ENCODE peak calls at places on chromosome 17, in six cellular contexts. G is upper lobe of right lung, Z is sigmoid colon, S is stomach, I is mammary epithelial cell, Y is heart right ventricle. B is an unnamed sample.

GRCh38 chr17:13437966-13438779 is 163.6 kb downstream of the HS3ST3A1 start:
- DNase-seq in G (no peak), Z (no peak), S (no peak), I (no peak), Y (no peak), B (no peak)

GRCh38 chr17:43914451-43914850 is 7.1 kb upstream of the MPP2 start:
- DNase-seq in G (no peak), Z (no peak), S (no peak), I (no peak), Y (no peak), B (no peak)

GRCh38 chr17:4908711-4909496 is 6.0 kb upstream of the CHRNE start:
- DNase-seq in G (peak; percentile 93), Z (peak; percentile 95), S (peak; percentile 92), I (peak; percentile 94), Y (peak; percentile 90), B (peak; percentile 96)

GRCh38 chr17:64148699-64149098 is 18.8 kb upstream of the ERN1 start:
- DNase-seq in G (no peak), Z (no peak), S (peak; percentile 41), I (peak; percentile 11), Y (peak; percentile 45), B (no peak)

GRCh38 chr17:27327871-27328270 is 34.0 kb downstream of the WSB1 start:
- DNase-seq in G (no peak), Z (no peak), S (no peak), I (no peak), Y (no peak), B (no peak)

GRCh38 chr17:4738136-4739121 is 1.2 kb upstream of the ZMYND15 start:
- DNase-seq in G (no peak), Z (no peak), S (peak; percentile 70), I (peak; percentile 88), Y (no peak), B (peak; percentile 68)

GRCh38 chr17:80955078-80955477 is 36.6 kb upstream of the CHMP6 start:
- DNase-seq in G (peak; percentile 19), Z (no peak), S (no peak), I (no peak), Y (no peak), B (no peak)

GRCh38 chr17:39170051-39170450 is 4.1 kb upstream of the ARL5C start:
- DNase-seq in G (no peak), Z (no peak), S (no peak), I (no peak), Y (no peak), B (no peak)

GRCh38 chr17:76131692-76132573 is 9.1 kb downstream of the FOXJ1 start:
- DNase-seq in G (no peak), Z (no peak), S (no peak), I (peak; percentile 59), Y (no peak), B (no peak)

GRCh38 chr17:82384730-82385429 is 13.3 kb downstream of the UTS2R start:
- DNase-seq in G (peak; percentile 79), Z (no peak), S (peak; percentile 85), I (peak; percentile 84), Y (peak; percentile 38), B (peak; percentile 90)

GRCh38 chr17:67375761-67376160 is 1.3 kb upstream of the PITPNC1 start:
- DNase-seq in G (no peak), Z (no peak), S (no peak), I (no peak), Y (no peak), B (no peak)

GRCh38 chr17:45432405-45433113 is at the start of gene ARHGAP27:
- DNase-seq in G (peak; percentile 87), Z (peak; percentile 76), S (peak; percentile 54), I (peak; percentile 39), Y (peak; percentile 77), B (peak; percentile 89)

GRCh38 chr17:62653831-62654829 is 26.7 kb downstream of the MRC2 start:
- DNase-seq in G (peak; percentile 77), Z (peak; percentile 83), S (peak; percentile 38), I (no peak), Y (peak; percentile 76), B (peak; percentile 89)

GRCh38 chr17:11319894-11320293 is 78.9 kb downstream of the SHISA6 start:
- DNase-seq in G (no peak), Z (no peak), S (no peak), I (no peak), Y (no peak), B (no peak)

GRCh38 chr17:39194089-39194984 is 3.1 kb downstream of the CACNB1 start:
- DNase-seq in G (peak; percentile 79), Z (peak; percentile 87), S (no peak), I (no peak), Y (peak; percentile 71), B (no peak)

GRCh38 chr17:6755281-6755680 is 565 bp upstream of the XAF1 start:
- DNase-seq in G (no peak), Z (peak; percentile 76), S (no peak), I (no peak), Y (peak; percentile 69), B (peak; percentile 80)

GRCh38 chr17:9271989-9272388 is 250.7 kb downstream of the NTN1 start:
- DNase-seq in G (no peak), Z (no peak), S (no peak), I (no peak), Y (no peak), B (no peak)

GRCh38 chr17:66920426-66920825 is 44.1 kb upstream of the CACNG4 start:
- DNase-seq in G (peak; percentile 1), Z (no peak), S (no peak), I (no peak), Y (no peak), B (no peak)

GRCh38 chr17:67139784-67140665 is 95.7 kb downstream of the CACNG1 start:
- DNase-seq in G (no peak), Z (no peak), S (no peak), I (peak; percentile 26), Y (no peak), B (no peak)

GRCh38 chr17:33459078-33459940 is 166.2 kb upstream of the ASIC2 start:
- DNase-seq in G (no peak), Z (no peak), S (no peak), I (no peak), Y (no peak), B (peak; percentile 54)

DNA sequence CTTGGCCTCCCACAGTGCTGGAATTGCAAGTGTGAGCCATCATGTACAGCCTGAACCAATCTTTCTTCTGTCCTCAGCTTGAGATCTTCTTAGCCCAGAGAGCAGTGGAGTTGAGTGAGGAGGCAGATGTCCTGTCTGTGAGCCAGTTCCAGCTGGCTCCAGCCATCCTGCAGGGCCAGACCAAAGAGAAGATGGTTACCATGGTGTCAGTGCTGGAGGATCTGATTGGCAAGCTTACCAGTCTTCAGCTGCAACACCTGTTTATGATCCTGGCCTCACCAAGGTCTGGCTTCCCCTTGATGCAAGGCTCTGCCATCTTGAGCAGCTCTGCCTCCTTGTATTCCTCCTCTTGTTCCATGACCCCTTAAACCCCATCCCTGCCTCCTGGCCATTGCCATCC is 9.6 kb downstream of the CDK5RAP3 start:
- DNase-seq in G (no peak), Z (no peak), S (no peak), I (no peak), Y (no peak), B (no peak)
- H3K36me3 ChIP-seq in G (peaks cover 69% of the 10 kb centered on the region), Z (peaks cover 34% of the 10 kb centered on the region), S (peaks cover 55% of the 10 kb centered on the region), I (peaks cover 19% of the 10 kb centered on the region), Y (peaks cover 12% of the 10 kb centered on the region), B (peaks cover 42% of the 10 kb centered on the region)

GRCh38 chr17:42131971-42132370 is 9.4 kb downstream of the HSPB9 start:
- DNase-seq in G (no peak), Z (no peak), S (no peak), I (no peak), Y (no peak), B (no peak)

GRCh38 chr17:42130310-42130936 is 7.8 kb downstream of the HSPB9 start:
- DNase-seq in G (no peak), Z (no peak), S (no peak), I (no peak), Y (no peak), B (no peak)

GRCh38 chr17:42132941-42133340 is 10.3 kb downstream of the HSPB9 start:
- DNase-seq in G (peak; percentile 89), Z (no peak), S (peak; percentile 81), I (peak; percentile 83), Y (peak; percentile 46), B (peak; percentile 91)

GRCh38 chr17:42129109-42129837 is 6.7 kb downstream of the HSPB9 start:
- DNase-seq in G (no peak), Z (peak; percentile 77), S (no peak), I (no peak), Y (no peak), B (peak; percentile 86)

GRCh38 chr17:42131232-42131631 is 8.6 kb downstream of the HSPB9 start:
- DNase-seq in G (no peak), Z (no peak), S (no peak), I (no peak), Y (no peak), B (no peak)
- H3K36me3 ChIP-seq in G (peaks cover 50% of the 10 kb centered on the region), Z (peaks cover 27% of the 10 kb centered on the region), S (peaks cover 32% of the 10 kb centered on the region), I (peaks cover 16% of the 10 kb centered on the region), Y (peaks cover 4% of the 10 kb centered on the region), B (peaks cover 25% of the 10 kb centered on the region)

DNA sequence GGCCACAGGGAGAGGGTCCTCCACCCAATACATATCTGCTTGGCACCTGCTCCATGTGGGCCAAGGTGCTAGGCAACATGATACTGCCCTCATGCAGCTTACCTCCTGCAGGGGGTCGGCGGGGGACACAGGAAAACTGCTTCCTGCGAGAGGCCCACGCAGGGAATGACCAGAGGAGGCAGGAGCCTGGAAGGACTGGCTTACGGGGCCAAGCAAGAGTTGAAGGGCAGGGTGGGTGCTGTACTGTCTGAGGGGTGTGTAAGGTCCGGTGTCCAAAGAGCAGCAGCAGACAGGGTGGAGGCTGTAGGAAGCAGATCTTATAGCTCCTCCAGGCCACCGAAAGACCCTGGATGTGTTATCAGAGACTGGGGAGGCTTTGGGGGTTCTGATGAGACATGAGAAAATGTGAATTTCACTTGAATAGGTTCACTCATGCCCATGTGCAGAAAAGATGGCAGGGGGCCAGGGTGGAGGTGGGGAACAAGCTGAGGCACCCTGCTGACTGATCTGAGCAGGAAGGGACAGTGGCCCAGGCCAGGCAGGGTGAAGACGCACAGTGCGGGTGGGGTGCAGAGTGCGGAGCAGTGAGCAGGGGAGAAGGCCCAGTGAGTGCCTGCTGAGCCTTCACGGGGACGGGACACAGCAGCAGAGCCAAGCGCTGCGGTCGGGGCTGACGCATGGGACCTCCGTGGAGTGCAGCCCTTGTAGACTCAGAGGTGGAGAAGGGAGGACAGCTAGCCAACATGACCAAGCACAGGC is 8.3 kb downstream of the FLCN start:
- DNase-seq in G (no peak), Z (no peak), S (no peak), I (no peak), Y (no peak), B (peak; percentile 58)
- H3K36me3 ChIP-seq in G (peaks cover 92% of the 10 kb centered on the region), Z (peaks cover 68% of the 10 kb centered on the region), S (peaks cover 81% of the 10 kb centered on the region), I (peaks cover 37% of the 10 kb centered on the region), Y (peaks cover 19% of the 10 kb centered on the region), B (peaks cover 46% of the 10 kb centered on the region)

GRCh38 chr17:78135858-78136500 is 5.4 kb downstream of the TMC8 start:
- DNase-seq in G (no peak), Z (no peak), S (no peak), I (no peak), Y (no peak), B (no peak)
- H3K36me3 ChIP-seq in G (no peaks in the 10 kb centered on the region), Z (no peaks in the 10 kb centered on the region), S (no peaks in the 10 kb centered on the region), I (no peaks in the 10 kb centered on the region), Y (no peaks in the 10 kb centered on the region), B (no peaks in the 10 kb centered on the region)

DNA sequence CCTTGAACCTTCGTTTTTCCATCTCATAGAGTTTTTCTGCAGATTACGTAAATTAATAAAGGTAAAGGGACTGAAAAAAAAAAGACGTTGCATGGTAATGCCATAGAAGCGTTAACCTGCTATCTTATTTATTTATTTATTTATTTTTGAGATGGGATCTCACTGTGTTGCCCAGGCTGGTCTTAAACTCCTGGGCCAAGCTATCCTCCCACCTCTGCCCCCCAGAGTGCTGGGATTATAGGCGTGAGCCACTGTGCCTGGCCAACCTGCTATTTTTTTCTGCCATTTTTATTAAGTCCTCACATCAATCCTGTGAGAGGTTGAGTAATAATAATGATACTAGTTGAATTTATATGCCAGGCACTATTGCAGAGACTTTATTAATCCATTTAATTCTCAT is 7.9 kb downstream of the MSI2 start:
- DNase-seq in G (no peak), Z (no peak), S (no peak), I (no peak), Y (no peak), B (no peak)
- H3K36me3 ChIP-seq in G (peaks cover 4% of the 10 kb centered on the region), Z (no peaks in the 10 kb centered on the region), S (peaks cover 27% of the 10 kb centered on the region), I (peaks cover 19% of the 10 kb centered on the region), Y (no peaks in the 10 kb centered on the region), B (peaks cover 34% of the 10 kb centered on the region)